ENCODE peak calls at places on chromosomes 5 and 9, in five cellular contexts. L, K, V, C and O are unnamed samples.

GRCh38 chr9:22136446-22137140 is 127.5 kb upstream of the CDKN2B start:
- DNase-seq in C (peak; percentile 99), K (no peak), V (peak; percentile 92), L (peak; percentile 99), O (no peak)

GRCh38 chr9:125904155-125904841 is 157.1 kb downstream of the PBX3 start:
- DNase-seq in V (no peak), K (peak; percentile 44), L (peak; percentile 30), C (no peak), O (no peak)

GRCh38 chr9:115115924-115116323 is 2.0 kb downstream of the TNC start:
- DNase-seq in C (peak; percentile 80), L (peak; percentile 86), K (no peak), V (peak; percentile 94), O (no peak)

GRCh38 chr5:81140942-81141341 is 92.2 kb upstream of the CKMT2 start:
- DNase-seq in L (peak; percentile 72), C (peak; percentile 70), K (peak; percentile 41), V (peak; percentile 68), O (no peak)

GRCh38 chr9:86660146-86660545 is 287.2 kb downstream of the GAS1 start:
- DNase-seq in V (peak; percentile 90), C (peak; percentile 93), K (no peak), L (peak; percentile 93), O (peak; percentile 76)

GRCh38 chr5:59765446-59765845 is 128.1 kb downstream of the PDE4D start:
- DNase-seq in K (no peak), L (no peak), C (no peak), V (no peak), O (no peak)

GRCh38 chr9:105254226-105254625 is 9.8 kb downstream of the SLC44A1 start:
- DNase-seq in K (no peak), C (no peak), V (no peak), L (no peak), O (no peak)

GRCh38 chr5:65434122-65434521 is 47.6 kb downstream of the ADAMTS6 start:
- DNase-seq in K (no peak), L (no peak), C (no peak), V (no peak), O (no peak)

GRCh38 chr9:385818-386398 is 171.2 kb downstream of the DOCK8 start:
- DNase-seq in K (peak; percentile 76), C (peak; percentile 22), L (peak; percentile 42), V (peak; percentile 74), O (peak; percentile 26)

GRCh38 chr5:55063899-55064298 is 38.5 kb upstream of the GZMA start:
- DNase-seq in K (no peak), V (peak; percentile 41), C (peak; percentile 63), L (peak; percentile 75), O (no peak)

DNA sequence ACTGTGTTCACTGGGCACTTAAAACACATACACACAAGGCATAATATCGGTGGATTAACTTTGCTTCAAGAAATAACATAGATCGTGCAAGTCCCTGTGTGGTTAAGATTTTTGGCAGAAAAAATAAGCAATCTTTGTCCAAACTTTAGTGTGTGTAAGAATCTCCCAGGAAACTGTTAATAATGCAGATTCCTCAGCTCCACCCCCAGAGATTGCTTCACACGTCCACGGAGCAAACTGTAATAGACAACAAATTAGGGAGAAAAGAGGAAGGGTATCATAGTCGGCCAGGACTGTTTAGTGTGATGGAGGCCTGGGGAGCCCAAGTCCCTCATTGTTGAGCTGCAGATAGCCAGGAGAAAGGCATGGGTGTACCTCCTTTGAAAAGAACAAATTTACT is 84.8 kb downstream of the PJA2 start:
- DNase-seq in L (no peak), V (no peak), K (no peak), C (no peak), O (no peak)
- H3K9ac ChIP-seq in L (no peak overlapping the region), V (no peak overlapping the region), K (no peak overlapping the region), C (no peak overlapping the region), O (no peak overlapping the region)

GRCh38 chr5:73380052-73380451 is 68.5 kb downstream of the FOXD1 start:
- DNase-seq in C (peak; percentile 47), L (peak; percentile 67), K (no peak), V (no peak), O (no peak)

GRCh38 chr5:73381587-73382411 is 66.8 kb downstream of the FOXD1 start:
- DNase-seq in C (no peak), L (no peak), V (peak; percentile 9), K (no peak), O (no peak)

GRCh38 chr5:73380710-73381586 is 67.6 kb downstream of the FOXD1 start:
- DNase-seq in L (no peak), V (no peak), C (no peak), K (no peak), O (no peak)

GRCh38 chr5:73384861-73385260 is 63.7 kb downstream of the FOXD1 start:
- DNase-seq in K (no peak), V (no peak), C (no peak), L (no peak), O (no peak)

DNA sequence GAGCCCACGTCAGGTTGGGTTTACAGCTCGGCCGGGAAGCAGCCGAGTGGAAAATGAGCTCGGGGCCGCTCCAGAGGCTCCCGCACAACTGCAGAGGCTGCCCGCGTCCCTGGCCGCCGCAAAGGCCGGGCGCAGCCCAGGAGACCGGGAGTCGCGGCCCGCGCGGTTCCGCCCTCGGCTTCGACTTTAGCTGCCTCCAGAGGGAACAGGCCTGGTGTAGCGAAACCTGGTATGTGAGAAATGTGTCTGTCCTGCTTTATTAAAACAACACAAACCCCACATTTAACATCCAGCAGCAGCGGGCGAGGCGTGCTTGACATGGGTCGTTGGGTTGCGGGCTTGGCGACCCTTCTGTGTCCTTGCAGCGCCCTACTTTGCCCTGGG is 66.2 kb downstream of the FOXD1 start:
- DNase-seq in K (no peak), C (no peak), L (no peak), V (no peak), O (no peak)
- TF ChIP-seq EZH2 in K (no peak), C (no peak), L (no peak), V (no peak), O (no peak)

GRCh38 chr5:61409568-61409967 is 77.5 kb downstream of the ZSWIM6 start:
- DNase-seq in K (peak; percentile 82), C (peak; percentile 97), V (peak; percentile 91), L (peak; percentile 98), O (no peak)

GRCh38 chr5:61408476-61409168 is 76.6 kb downstream of the ZSWIM6 start:
- DNase-seq in K (peak; percentile 99), L (peak; percentile 99), V (peak; percentile 100), C (peak; percentile 99), O (peak; percentile 94)

GRCh38 chr5:61414806-61415205 is 82.7 kb downstream of the ZSWIM6 start:
- DNase-seq in L (no peak), C (no peak), K (no peak), V (no peak), O (no peak)

GRCh38 chr5:61416010-61416409 is 84.0 kb downstream of the ZSWIM6 start:
- DNase-seq in C (peak; percentile 61), V (no peak), L (peak; percentile 70), K (no peak), O (no peak)

DNA sequence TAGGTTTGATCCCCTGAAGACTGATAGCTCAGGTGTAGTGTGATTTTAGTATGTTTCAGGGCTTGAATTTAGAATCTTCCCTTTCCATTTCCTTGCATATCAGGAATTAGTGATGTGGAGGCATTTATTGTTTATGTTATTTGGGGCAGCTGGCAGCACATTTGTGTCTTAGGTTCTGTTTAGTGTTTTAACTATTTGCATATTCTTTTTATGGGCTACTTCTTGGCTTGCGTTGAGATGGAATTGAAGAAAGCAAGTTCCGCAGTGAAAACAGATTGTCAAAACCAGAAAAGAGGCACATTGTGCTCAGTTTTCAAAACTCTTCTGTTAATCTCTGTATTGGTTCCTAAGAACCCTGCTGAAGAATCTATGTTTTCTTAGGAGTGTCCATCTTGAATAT is 80.3 kb downstream of the ZSWIM6 start:
- DNase-seq in K (no peak), C (no peak), L (no peak), V (no peak), O (no peak)
- H3K79me2 ChIP-seq in K (peaks cover 74% of the 10 kb centered on the region), C (peaks cover 84% of the 10 kb centered on the region), L (peaks cover 71% of the 10 kb centered on the region), V (peaks cover 89% of the 10 kb centered on the region), O (no peaks in the 10 kb centered on the region)

GRCh38 chr5:129122560-129122959 is 28.0 kb downstream of the ISOC1 start:
- DNase-seq in V (no peak), C (no peak), L (no peak), K (no peak), O (no peak)
- H3K9ac ChIP-seq in V (no peak overlapping the region), C (no peak overlapping the region), L (no peak overlapping the region), K (no peak overlapping the region), O (no peak overlapping the region)